ENCODE peak calls at places on chromosomes 1 and 21, in nine cellular contexts. T is endothelial cell of umbilical vein; F is Peyer's patch; M is small intestine; V is mammary epithelial cell; K is uterus; P is MM.1S; A is CD8-positive, alpha-beta memory T cell; R is A549. U is an unnamed sample. For H3K4me1, the result is how much of the 10 kb centered on the place peaks cover.

GRCh38 chr1:76269175-76269574 is 194.6 kb downstream of the ST6GALNAC3 start:
- DNase-seq in P (peak), A (no peak), R (no peak), V (no peak), K (no peak), F (no peak), T (peak), M (no peak), U (no peak)

GRCh38 chr1:225437710-225438437 is 10.0 kb upstream of the LBR start:
- DNase-seq in M (no peak), A (no peak), P (no peak), V (no peak), T (peak), R (no peak), K (no peak), F (no peak), U (no peak)

GRCh38 chr1:240941706-240942370 is 329.9 kb upstream of the GREM2 start:
- DNase-seq in M (no peak), P (no peak), V (no peak), A (no peak), F (no peak), K (no peak), T (no peak), R (no peak), U (no peak)

GRCh38 chr1:154962238-154962678 is 676 bp upstream of the PYGO2 start:
- DNase-seq in R (no peak), P (peak), K (no peak), V (peak), A (no peak), F (peak), T (peak), M (no peak), U (no peak)

GRCh38 chr1:37862330-37862729 is 2.9 kb upstream of the MTF1 start:
- DNase-seq in K (no peak), R (peak), M (no peak), T (no peak), F (no peak), V (peak), A (no peak), P (no peak), U (no peak)

GRCh38 chr1:100866041-100866900 is 28.4 kb downstream of the EXTL2 start:
- DNase-seq in R (peak), V (peak), A (no peak), F (no peak), T (peak), K (no peak), P (peak), M (peak), U (no peak)

GRCh38 chr1:29166291-29166878 is 15.3 kb downstream of the SRSF4 start:
- DNase-seq in A (no peak), K (no peak), M (peak), F (no peak), V (no peak), R (no peak), P (no peak), T (no peak), U (no peak)

GRCh38 chr1:186782791-186783190 is 46.0 kb upstream of the PLA2G4A start:
- DNase-seq in R (no peak), A (no peak), V (peak), F (no peak), P (no peak), M (no peak), T (no peak), K (no peak), U (no peak)

GRCh38 chr1:53654216-53655210 is 84.5 kb downstream of the GLIS1 start:
- DNase-seq in A (no peak), M (no peak), F (no peak), V (no peak), P (no peak), K (no peak), R (no peak), T (no peak), U (peak)

GRCh38 chr1:46488343-46489168 is 1.1 kb upstream of the DMBX1 start:
- DNase-seq in M (no peak), F (no peak), A (no peak), T (no peak), K (no peak), R (no peak), V (peak), P (no peak), U (no peak)

GRCh38 chr1:241666419-241666818 is 14.3 kb downstream of the WDR64 start:
- DNase-seq in T (no peak), P (no peak), M (no peak), R (no peak), V (no peak), F (no peak), K (no peak), A (no peak), U (no peak)

GRCh38 chr1:20685099-20685662 is 24.0 kb upstream of the DDOST start:
- DNase-seq in M (no peak), K (peak), A (no peak), T (peak), P (no peak), F (no peak), V (no peak), R (no peak), U (no peak)

GRCh38 chr21:40118527-40118926 is 251.3 kb downstream of the PCP4 start:
- DNase-seq in T (no peak), V (peak), M (no peak), P (no peak), F (no peak), A (no peak), K (no peak), R (no peak), U (no peak)

GRCh38 chr1:159071970-159072582 is 4.5 kb downstream of the AIM2 start:
- DNase-seq in R (peak), F (no peak), K (no peak), V (peak), T (peak), M (peak), A (no peak), P (peak), U (no peak)

GRCh38 chr1:2330511-2331199 is 60.7 kb downstream of the MORN1 start:
- DNase-seq in P (no peak), M (no peak), K (peak), V (no peak), F (no peak), R (no peak), T (no peak), A (no peak), U (peak)

GRCh38 chr1:200178340-200178739 is 150.8 kb downstream of the NR5A2 start:
- DNase-seq in P (no peak), A (no peak), V (no peak), K (no peak), F (no peak), R (no peak), M (no peak), T (peak), U (no peak)

GRCh38 chr1:96596226-96596625 is 125.4 kb upstream of the PTBP2 start:
- DNase-seq in T (peak), F (no peak), K (no peak), P (peak), R (peak), A (no peak), M (peak), V (peak), U (no peak)

GRCh38 chr1:41776896-41777431 is 141.8 kb downstream of the HIVEP3 start:
- DNase-seq in R (no peak), P (no peak), A (no peak), T (no peak), F (no peak), K (no peak), V (no peak), M (no peak), U (peak)

GRCh38 chr1:181131255-181131901 is 42.9 kb downstream of the IER5 start:
- DNase-seq in R (no peak), T (no peak), F (peak), M (no peak), P (peak), K (no peak), V (no peak), A (no peak), U (no peak)

GRCh38 chr1:237736372-237737029 is 154.2 kb downstream of the ZP4 start:
- DNase-seq in K (no peak), A (no peak), T (no peak), R (no peak), P (peak), F (no peak), V (peak), M (peak), U (no peak)

GRCh38 chr1:16724718-16725438 is 15.4 kb upstream of the RNU1-4 start:
- DNase-seq in A (no peak), K (no peak), P (no peak), F (peak), V (no peak), R (no peak), T (no peak), M (no peak), U (no peak)

GRCh38 chr21:33878824-33879223 is 36.8 kb downstream of the ATP5PO start:
- DNase-seq in M (no peak), F (no peak), V (no peak), K (no peak), T (no peak), A (no peak), P (no peak), R (no peak), U (no peak)

GRCh38 chr1:37306871-37307270 is 167.5 kb upstream of the ZC3H12A start:
- DNase-seq in R (no peak), V (no peak), F (no peak), K (no peak), M (no peak), T (no peak), P (no peak), A (no peak), U (no peak)

GRCh38 chr1:230127105-230128054 is 60.3 kb downstream of the GALNT2 start:
- DNase-seq in M (no peak), T (no peak), V (no peak), F (no peak), P (no peak), K (no peak), A (peak), R (no peak), U (no peak)

GRCh38 chr1:58597991-58598390 is 20.9 kb upstream of the TACSTD2 start:
- DNase-seq in T (no peak), F (no peak), R (no peak), K (no peak), M (no peak), P (no peak), A (no peak), V (no peak), U (no peak)

GRCh38 chr1:240765732-240766363 is 153.9 kb upstream of the GREM2 start:
- DNase-seq in R (peak), A (no peak), T (peak), P (no peak), K (no peak), F (no peak), M (no peak), V (no peak), U (no peak)

GRCh38 chr1:109906160-109906838 is 4.3 kb upstream of the CSF1 start:
- DNase-seq in V (no peak), P (peak), A (peak), K (no peak), F (peak), M (peak), R (no peak), T (no peak), U (no peak)

GRCh38 chr1:27958513-27958912 is 1.3 kb upstream of the XKR8 start:
- DNase-seq in P (no peak), A (no peak), M (no peak), T (no peak), V (no peak), F (no peak), R (no peak), K (no peak), U (no peak)

GRCh38 chr1:228911225-228911624 is 175.9 kb downstream of the RHOU start:
- DNase-seq in P (no peak), K (no peak), M (no peak), A (no peak), T (no peak), V (no peak), R (no peak), F (no peak), U (no peak)

GRCh38 chr1:10626011-10626731 is 151.4 kb downstream of the PEX14 start:
- DNase-seq in K (peak), R (no peak), M (no peak), V (no peak), F (no peak), A (no peak), P (no peak), T (no peak), U (peak)

GRCh38 chr1:41394918-41395598 is 33.8 kb downstream of the FOXO6 start:
- DNase-seq in R (no peak), T (no peak), P (no peak), V (peak), K (no peak), F (no peak), M (no peak), A (no peak), U (no peak)

GRCh38 chr1:116167625-116168276 is 56.6 kb downstream of the MAB21L3 start:
- DNase-seq in R (no peak), K (no peak), V (no peak), P (no peak), F (no peak), T (peak), M (no peak), A (no peak), U (no peak)
- H3K4me1 ChIP-seq in R (under half), K (under half), V (under half), P (under half), F (under half), T (under half), M (under half), A (under half), U (under half)

GRCh38 chr1:19477284-19478240 is 7.8 kb downstream of the CAPZB start:
- DNase-seq in V (no peak), R (no peak), F (peak), A (peak), M (peak), T (peak), P (no peak), K (no peak), U (no peak)
- H3K4me3 ChIP-seq in V (no peak), R (no peak), F (peak), A (peak), M (no peak), T (no peak), P (no peak), K (no peak), U (no peak)

DNA sequence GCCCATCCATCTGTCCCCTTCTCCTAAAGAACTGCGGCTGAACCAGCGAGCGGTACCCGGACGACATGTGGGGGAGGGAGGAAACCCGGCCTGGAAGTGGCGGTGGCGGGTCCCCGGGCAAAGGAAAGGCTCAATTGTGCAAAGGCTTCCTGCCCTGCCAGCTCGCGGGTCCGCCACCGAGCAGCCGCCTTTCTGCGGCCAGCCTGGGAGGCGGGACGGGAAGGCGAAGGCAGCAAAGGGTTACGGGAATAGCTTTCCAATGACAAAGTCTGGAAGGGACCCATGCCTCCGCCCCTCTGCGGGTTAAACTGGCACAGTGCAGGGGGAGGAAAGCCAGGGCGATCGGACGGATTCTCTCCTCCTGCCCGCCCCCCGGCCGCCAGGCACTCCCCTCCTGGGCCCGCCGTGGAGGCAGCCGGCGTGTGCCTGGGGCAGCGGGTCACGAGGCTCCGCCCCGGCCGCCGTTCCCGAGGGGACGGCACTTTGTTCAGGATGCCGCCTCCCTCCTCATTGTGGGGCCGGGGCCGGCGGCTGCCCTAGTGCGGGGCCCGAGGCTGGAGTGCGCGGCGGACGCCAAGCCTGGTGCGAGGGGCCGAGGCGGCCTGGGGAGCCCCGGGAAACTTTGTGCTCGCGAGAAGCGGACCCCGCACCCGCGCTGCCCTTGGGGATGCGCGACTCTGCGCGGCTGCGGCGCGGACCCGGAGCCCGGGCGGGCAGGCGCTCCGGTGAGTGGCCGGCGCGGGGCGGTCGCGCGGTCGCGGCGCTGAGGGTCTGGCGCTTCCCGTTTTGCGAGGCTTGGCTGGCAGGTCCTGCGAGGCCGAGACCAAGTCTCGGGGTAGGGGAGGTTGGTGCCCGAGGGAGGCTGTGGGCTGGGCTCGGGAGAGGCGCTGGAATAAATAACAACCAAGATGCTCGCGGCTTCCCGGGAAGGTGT is at the start of gene NAV1:
- DNase-seq in F (no peak), R (peak), A (no peak), M (no peak), T (peak), K (peak), V (no peak), P (no peak), U (peak)
- H3K27ac ChIP-seq in F (peak), R (peak), A (no peak), M (peak), T (peak), K (peak), V (no peak), P (no peak), U (peak)

GRCh38 chr1:39177641-39178040 is 26.9 kb upstream of the MACF1 start:
- DNase-seq in V (no peak), K (no peak), T (peak), A (no peak), F (no peak), P (no peak), R (no peak), M (no peak), U (no peak)
- H3K4me1 ChIP-seq in V (half or more), K (under half), T (under half), A (under half), F (under half), P (under half), R (half or more), M (under half), U (half or more)

DNA sequence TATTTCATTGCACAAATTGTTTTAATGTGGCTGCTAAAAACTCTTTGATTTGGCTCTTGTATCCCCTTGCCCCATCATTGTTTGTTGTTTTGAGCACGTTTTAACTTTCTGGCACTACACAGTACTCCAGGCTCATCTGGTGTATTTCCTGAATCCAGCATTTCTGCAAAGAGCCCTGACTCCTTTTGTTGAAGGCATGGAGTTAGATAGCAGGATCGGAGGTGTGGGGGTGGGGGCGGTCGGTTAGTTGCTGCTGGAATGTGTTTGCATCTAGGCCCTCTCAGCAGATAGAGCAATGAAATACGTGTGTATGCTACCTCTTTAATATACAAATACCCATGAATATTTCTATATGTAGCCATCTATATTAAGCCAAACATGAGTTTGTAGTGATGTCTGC is 105.9 kb downstream of the NOS1AP start:
- DNase-seq in R (no peak), F (no peak), M (no peak), A (no peak), K (no peak), P (no peak), T (peak), V (no peak), U (no peak)
- H3K4me3 ChIP-seq in R (no peak), F (no peak), M (no peak), A (no peak), K (no peak), P (no peak), T (no peak), V (no peak), U (no peak)

DNA sequence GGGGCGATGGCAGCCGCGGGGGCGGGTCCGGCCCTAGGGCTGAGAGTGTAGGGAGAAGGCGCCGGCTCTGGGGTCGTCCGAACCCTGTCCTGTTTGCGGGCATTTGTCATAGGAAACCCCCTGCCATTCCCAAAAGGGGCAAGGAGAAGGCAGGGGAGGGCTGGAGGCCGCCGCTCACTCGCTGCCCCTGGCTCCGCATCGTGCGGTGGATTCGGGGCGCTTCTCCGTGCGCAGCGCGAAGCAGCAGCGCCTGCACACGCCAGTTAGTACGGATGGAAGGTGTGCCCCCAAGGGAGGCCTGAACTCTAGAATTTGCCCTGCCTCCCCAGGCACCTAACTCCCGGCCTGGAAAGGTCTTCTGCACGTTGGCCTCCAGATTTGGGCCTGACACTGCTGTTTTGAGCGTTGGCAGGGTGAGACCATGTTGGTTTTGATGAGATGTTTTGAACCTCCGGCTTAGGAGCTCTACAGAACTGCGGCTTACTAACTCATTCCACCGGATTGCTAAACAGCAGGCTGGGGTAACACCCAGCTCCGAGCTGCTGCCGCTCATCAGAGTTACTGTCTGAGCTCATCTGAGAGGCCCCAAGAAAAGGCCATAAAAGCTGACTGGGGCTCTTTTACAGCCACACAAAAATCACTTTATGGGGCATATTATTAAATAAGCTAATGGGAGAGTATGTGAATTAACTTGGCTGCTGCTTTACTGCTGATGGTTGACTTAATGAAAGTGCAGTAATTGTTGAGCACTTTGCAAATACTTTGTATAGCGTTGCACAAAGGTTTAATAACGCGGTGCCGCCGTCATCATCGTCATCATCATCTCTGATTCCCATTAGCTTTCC is 987 bp downstream of the GPR137B start:
- DNase-seq in V (peak), R (no peak), A (no peak), P (no peak), M (peak), T (peak), F (no peak), K (no peak), U (no peak)
- H3K27ac ChIP-seq in V (peak), R (peak), A (peak), P (no peak), M (peak), T (no peak), F (peak), K (peak), U (peak)

DNA sequence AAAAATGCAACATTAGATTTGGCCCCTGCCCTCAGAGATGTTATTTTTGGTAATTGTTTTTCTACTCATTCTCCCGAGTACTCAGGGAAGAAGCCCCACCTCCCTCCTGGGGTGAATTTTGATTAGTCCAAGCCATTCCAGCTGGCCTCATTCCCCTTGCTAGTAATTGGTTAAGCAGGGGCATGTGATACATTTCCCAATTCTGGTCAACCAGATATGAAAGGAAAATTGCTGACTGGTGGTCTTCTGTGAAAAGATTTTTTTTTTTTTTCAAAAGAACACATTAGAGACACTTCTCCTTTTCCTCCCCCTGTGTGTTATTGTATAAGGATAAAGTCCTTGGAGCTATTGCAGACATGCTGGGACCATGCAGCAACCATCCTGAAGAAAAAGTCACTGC is 71.1 kb upstream of the AKT3 start:
- DNase-seq in K (no peak), V (no peak), A (no peak), M (no peak), T (no peak), F (no peak), R (no peak), P (no peak), U (no peak)
- H3K4me1 ChIP-seq in K (under half), V (under half), A (under half), M (under half), T (under half), F (under half), R (under half), P (under half), U (under half)

GRCh38 chr21:26425576-26425975 is 147.5 kb downstream of the CYYR1 start:
- DNase-seq in V (peak), K (no peak), A (no peak), M (no peak), P (no peak), T (no peak), R (no peak), F (no peak), U (no peak)
- H3K4me3 ChIP-seq in V (no peak), K (no peak), A (no peak), M (no peak), P (no peak), T (no peak), R (no peak), F (no peak), U (no peak)

U was measured in tibial artery.